ENCODE peak calls at places on chromosome 1, in ten cellular contexts. O is HEK293T; L is Calu3; Q is B cell; S is activated T-cell treated with anti-CD3 and anti-CD28 coated beads, Interleukin-2, amount 50 U/mL, for 72 hours; P is neural crest cell; Z is NCI-H2081; I is activated naive CD4-positive, alpha-beta T cell; D is anterior cingulate cortex; G is HTR-8/SVneo. R is an unnamed sample.

GRCh38 chr1:229920683-229921082 is 146.4 kb upstream of the GALNT2 start:
- DNase-seq in O (no peak), L (no peak), Q (no peak), S (no peak), P (no peak), Z (no peak), I (no peak), D (no peak), G (no peak), R (no peak)

GRCh38 chr1:32886012-32886827 is at the start of gene HPCA:
- DNase-seq in O (peak; percentile 96), L (peak; percentile 83), Q (peak; percentile 43), S (peak; percentile 61), P (peak; percentile 76), Z (no peak), I (no peak), D (no peak), G (peak; percentile 67), R (peak; percentile 53)

GRCh38 chr1:66244429-66244828 is 289.5 kb upstream of the SGIP1 start:
- DNase-seq in O (no peak), L (no peak), Q (no peak), S (no peak), P (peak; percentile 8), Z (no peak), I (no peak), D (peak; percentile 17), G (no peak), R (no peak)

GRCh38 chr1:236389253-236389652 is 4.8 kb upstream of the EDARADD start:
- DNase-seq in O (no peak), L (no peak), Q (no peak), S (no peak), P (no peak), Z (no peak), I (no peak), D (no peak), G (no peak), R (no peak)

GRCh38 chr1:46941135-46941694 is at the start of gene CYP4A11:
- DNase-seq in O (no peak), L (no peak), Q (no peak), S (no peak), P (no peak), Z (no peak), I (no peak), D (no peak), G (no peak), R (no peak)

GRCh38 chr1:171167785-171168184 is 17.3 kb upstream of the FMO2 start:
- DNase-seq in O (no peak), L (no peak), Q (no peak), S (no peak), P (no peak), Z (no peak), I (no peak), D (no peak), G (no peak), R (no peak)

GRCh38 chr1:46719689-46720088 is 775 bp upstream of the EFCAB14 start:
- DNase-seq in O (peak; percentile 14), L (peak; percentile 49), Q (no peak), S (no peak), P (no peak), Z (no peak), I (no peak), D (no peak), G (no peak), R (peak; percentile 41)

GRCh38 chr1:89643577-89643976 is 10.7 kb downstream of the LRRC8C start:
- DNase-seq in O (no peak), L (no peak), Q (no peak), S (no peak), P (no peak), Z (no peak), I (no peak), D (no peak), G (no peak), R (no peak)

GRCh38 chr1:114108741-114109255 is 44.9 kb downstream of the SYT6 start:
- DNase-seq in O (no peak), L (no peak), Q (no peak), S (peak; percentile 13), P (no peak), Z (no peak), I (no peak), D (no peak), G (no peak), R (no peak)

GRCh38 chr1:35715568-35716002 is 3.1 kb downstream of the C1orf216 start:
- DNase-seq in O (peak; percentile 85), L (peak; percentile 79), Q (peak; percentile 81), S (peak; percentile 81), P (peak; percentile 77), Z (peak; percentile 85), I (peak; percentile 47), D (peak; percentile 62), G (peak; percentile 71), R (peak; percentile 78)

GRCh38 chr1:177567393-177567792 is 396.6 kb downstream of the BRINP2 start:
- DNase-seq in O (peak; percentile 27), L (peak; percentile 35), Q (no peak), S (no peak), P (no peak), Z (no peak), I (no peak), D (no peak), G (no peak), R (peak; percentile 11)

GRCh38 chr1:8415526-8416278 is 97.8 kb downstream of the SLC45A1 start:
- DNase-seq in O (no peak), L (no peak), Q (no peak), S (no peak), P (no peak), Z (no peak), I (no peak), D (no peak), G (no peak), R (no peak)

GRCh38 chr1:27349784-27350672 is 8.2 kb downstream of the SYTL1 start:
- DNase-seq in O (peak; percentile 83), L (no peak), Q (peak; percentile 31), S (no peak), P (peak; percentile 48), Z (peak; percentile 55), I (no peak), D (no peak), G (peak; percentile 57), R (peak; percentile 59)

GRCh38 chr1:206912445-206913095 is 9.2 kb downstream of the FCMR start:
- DNase-seq in O (peak; percentile 87), L (peak; percentile 82), Q (peak; percentile 79), S (peak; percentile 69), P (peak; percentile 56), Z (peak; percentile 89), I (no peak), D (peak; percentile 6), G (peak; percentile 75), R (peak; percentile 81)

GRCh38 chr1:77539510-77540142 is 142.8 kb downstream of the ZZZ3 start:
- DNase-seq in O (no peak), L (no peak), Q (no peak), S (no peak), P (no peak), Z (no peak), I (no peak), D (no peak), G (peak; percentile 31), R (peak; percentile 90)

GRCh38 chr1:31939484-31940329 is 1.5 kb upstream of the PTP4A2 start:
- DNase-seq in O (peak; percentile 67), L (peak; percentile 90), Q (peak; percentile 74), S (peak; percentile 89), P (no peak), Z (no peak), I (peak; percentile 49), D (no peak), G (peak; percentile 74), R (peak; percentile 91)

GRCh38 chr1:77866296-77866695 is 22.1 kb upstream of the NEXN start:
- DNase-seq in O (no peak), L (no peak), Q (no peak), S (no peak), P (no peak), Z (no peak), I (no peak), D (no peak), G (peak; percentile 42), R (peak; percentile 42)

GRCh38 chr1:61079276-61079897 is 3.0 kb upstream of the NFIA start:
- DNase-seq in O (no peak), L (no peak), Q (no peak), S (no peak), P (no peak), Z (peak; percentile 47), I (no peak), D (no peak), G (no peak), R (no peak)

GRCh38 chr1:89102055-89102454 is 23.9 kb downstream of the GBP2 start:
- DNase-seq in O (no peak), L (no peak), Q (no peak), S (no peak), P (no peak), Z (no peak), I (no peak), D (no peak), G (no peak), R (no peak)

GRCh38 chr1:235100124-235100801 is 28.4 kb downstream of the TOMM20 start:
- DNase-seq in O (no peak), L (no peak), Q (no peak), S (no peak), P (no peak), Z (no peak), I (no peak), D (no peak), G (no peak), R (no peak)